ENCODE peak calls at places on chromosome 18, in four cellular contexts. V, T, G and F are unnamed samples.

GRCh38 chr18:23926590-23926989 is 88.0 kb upstream of the TTC39C start:
- DNase-seq in T (no peak), G (no peak), V (no peak), F (no peak)

GRCh38 chr18:43422483-43422882 is 145.2 kb upstream of the SYT4 start:
- DNase-seq in V (peak), G (no peak), T (no peak), F (no peak)

GRCh38 chr18:12086249-12086648 is 7.4 kb upstream of the ANKRD62 start:
- DNase-seq in V (no peak), G (no peak), T (no peak), F (no peak)

GRCh38 chr18:46636040-46636630 is 20.9 kb downstream of the LOXHD1 start:
- DNase-seq in V (no peak), T (no peak), G (no peak), F (no peak)

GRCh38 chr18:9918016-9918680 is 4.3 kb downstream of the VAPA start:
- DNase-seq in G (peak), V (no peak), T (no peak), F (no peak)

GRCh38 chr18:47420130-47420529 is 168.7 kb upstream of the SKOR2 start:
- DNase-seq in T (peak), G (no peak), V (no peak), F (no peak)

GRCh38 chr18:49632588-49632987 is 70.7 kb downstream of the LIPG start:
- DNase-seq in V (no peak), T (no peak), G (no peak), F (no peak)

GRCh38 chr18:54119524-54120019 is 104.9 kb downstream of the MBD2 start:
- DNase-seq in G (peak), V (peak), T (peak), F (peak)

GRCh38 chr18:45059695-45060094 is 379.0 kb downstream of the SETBP1 start:
- DNase-seq in T (no peak), V (no peak), G (peak), F (no peak)

GRCh38 chr18:63216911-63217311 is 102.7 kb downstream of the BCL2 start:
- DNase-seq in G (no peak), T (peak), V (no peak), F (no peak)

GRCh38 chr18:23133860-23134779 is 1.2 kb upstream of the CABLES1 start:
- DNase-seq in V (no peak), G (peak), T (peak), F (no peak)

GRCh38 chr18:63980027-63980426 is 10.1 kb downstream of the SERPINB8 start:
- DNase-seq in G (no peak), V (no peak), T (no peak), F (no peak)

GRCh38 chr18:50629148-50629631 is 69.3 kb downstream of the MAPK4 start:
- DNase-seq in G (no peak), T (no peak), V (no peak), F (no peak)

GRCh38 chr18:68354176-68354575 is 360.7 kb downstream of the TMX3 start:
- DNase-seq in G (no peak), T (no peak), V (no peak), F (no peak)

GRCh38 chr18:44067201-44067600 is 613.5 kb upstream of the SETBP1 start:
- DNase-seq in G (no peak), T (no peak), V (no peak), F (no peak)

GRCh38 chr18:47915930-47916329 is 14.5 kb downstream of the SMAD2 start:
- DNase-seq in V (no peak), G (no peak), T (no peak), F (no peak)

GRCh38 chr18:55694291-55694690 is 106.3 kb upstream of the TCF4 start:
- DNase-seq in T (no peak), V (no peak), G (no peak), F (no peak)

GRCh38 chr18:55152801-55153200 is 193.5 kb upstream of the CCDC68 start:
- DNase-seq in G (no peak), T (no peak), V (no peak), F (no peak)

GRCh38 chr18:9705183-9705864 is 2.8 kb upstream of the RAB31 start:
- DNase-seq in G (no peak), T (no peak), V (peak), F (no peak)

GRCh38 chr18:23283933-23284430 is 148.7 kb downstream of the CABLES1 start:
- DNase-seq in G (peak), V (peak), T (peak), F (no peak)

GRCh38 chr18:79640875-79641274 is 38.7 kb upstream of the CTDP1 start:
- DNase-seq in T (no peak), G (no peak), V (no peak), F (no peak)

GRCh38 chr18:79640064-79640672 is 39.4 kb upstream of the CTDP1 start:
- DNase-seq in V (no peak), G (no peak), T (no peak), F (no peak)

GRCh38 chr18:79637921-79638855 is 41.4 kb upstream of the CTDP1 start:
- DNase-seq in T (no peak), V (no peak), G (no peak), F (no peak)

GRCh38 chr18:79637181-79637920 is 42.3 kb upstream of the CTDP1 start:
- DNase-seq in G (no peak), T (no peak), V (no peak), F (no peak)

DNA sequence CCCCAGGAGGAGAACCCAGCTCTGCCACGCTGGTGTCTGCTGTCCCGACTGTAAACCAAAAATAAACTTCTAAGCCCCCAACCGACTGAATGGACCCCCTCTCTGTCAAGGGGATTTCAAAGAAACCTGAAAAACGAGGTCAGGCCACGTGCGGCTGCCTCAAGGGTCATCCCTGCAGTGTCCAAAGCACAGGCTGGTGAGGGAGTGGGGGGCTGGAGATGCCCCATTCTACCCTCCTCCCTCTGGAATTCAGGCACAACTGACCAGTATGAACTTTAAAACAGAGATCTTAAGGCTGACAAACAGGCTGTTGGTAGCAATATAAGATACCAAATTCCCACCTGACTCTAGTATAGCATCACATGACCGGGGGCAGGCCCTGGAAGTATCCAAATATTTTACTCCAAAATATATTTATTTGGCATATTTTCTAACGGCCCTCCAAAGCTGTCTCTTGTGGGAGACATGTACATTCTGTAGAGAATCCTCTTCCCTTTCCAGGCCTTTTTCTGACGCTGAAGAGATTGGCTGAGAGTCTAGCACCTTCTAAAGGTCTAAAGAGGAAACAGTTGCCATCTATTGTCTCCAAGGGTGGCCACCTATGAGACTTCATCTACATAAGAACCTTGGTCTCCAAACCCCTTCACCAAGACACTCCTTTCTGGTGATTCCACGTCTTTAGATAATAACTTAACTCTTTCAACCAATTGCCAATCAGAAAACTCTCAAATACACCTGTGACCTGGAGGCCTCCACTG is 40.4 kb upstream of the CTDP1 start:
- DNase-seq in G (no peak), V (no peak), T (no peak), F (no peak)
- TF ChIP-seq CTCF in G (no peak), V (no peak), T (no peak), F (no peak)

GRCh38 chr18:74040008-74040407 is 107.6 kb downstream of the FBXO15 start:
- DNase-seq in T (no peak), V (no peak), G (no peak), F (no peak)

DNA sequence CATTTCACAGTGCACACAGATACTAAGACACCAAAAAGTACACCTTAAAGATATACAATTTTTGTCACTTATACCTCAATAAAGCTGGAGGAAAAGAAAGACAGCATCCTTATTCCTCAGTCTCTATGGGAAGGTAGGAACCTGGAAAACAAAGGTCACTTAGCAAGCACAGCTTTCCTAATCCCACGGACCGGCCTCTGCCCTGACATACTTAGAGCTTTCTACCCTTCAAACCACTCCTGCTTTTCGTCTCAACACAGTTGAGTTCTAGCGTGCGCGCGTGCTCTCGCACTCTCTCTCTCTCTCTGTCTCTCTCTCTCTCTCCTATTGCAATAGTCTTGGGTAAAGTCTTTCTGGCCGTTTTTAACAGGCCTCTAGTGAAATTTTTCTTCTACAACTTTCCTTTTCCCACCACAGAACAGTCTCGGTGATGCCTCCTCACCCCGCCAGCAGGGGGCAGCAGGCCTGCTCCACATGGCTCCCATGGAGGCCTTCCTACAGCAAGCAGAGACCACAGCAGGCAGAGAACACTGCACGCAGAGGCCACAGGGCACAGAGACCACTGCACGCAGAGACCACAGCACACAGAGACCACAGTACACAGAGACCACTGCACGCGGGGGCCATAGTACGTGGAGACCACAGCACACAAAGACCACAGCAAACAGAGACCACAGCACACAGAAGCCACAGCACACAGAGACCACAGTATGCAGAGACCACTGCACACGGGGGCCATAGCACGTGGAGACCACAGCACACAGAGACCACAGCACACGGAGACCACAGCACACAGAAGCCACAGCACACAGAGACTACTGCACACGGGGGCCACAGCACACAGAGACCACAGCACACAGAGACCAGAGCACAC is 106.9 kb downstream of the FBXO15 start:
- DNase-seq in V (peak), T (peak), G (peak), F (peak)
- TF ChIP-seq CTCF in V (peak), T (peak), G (peak), F (peak)

DNA sequence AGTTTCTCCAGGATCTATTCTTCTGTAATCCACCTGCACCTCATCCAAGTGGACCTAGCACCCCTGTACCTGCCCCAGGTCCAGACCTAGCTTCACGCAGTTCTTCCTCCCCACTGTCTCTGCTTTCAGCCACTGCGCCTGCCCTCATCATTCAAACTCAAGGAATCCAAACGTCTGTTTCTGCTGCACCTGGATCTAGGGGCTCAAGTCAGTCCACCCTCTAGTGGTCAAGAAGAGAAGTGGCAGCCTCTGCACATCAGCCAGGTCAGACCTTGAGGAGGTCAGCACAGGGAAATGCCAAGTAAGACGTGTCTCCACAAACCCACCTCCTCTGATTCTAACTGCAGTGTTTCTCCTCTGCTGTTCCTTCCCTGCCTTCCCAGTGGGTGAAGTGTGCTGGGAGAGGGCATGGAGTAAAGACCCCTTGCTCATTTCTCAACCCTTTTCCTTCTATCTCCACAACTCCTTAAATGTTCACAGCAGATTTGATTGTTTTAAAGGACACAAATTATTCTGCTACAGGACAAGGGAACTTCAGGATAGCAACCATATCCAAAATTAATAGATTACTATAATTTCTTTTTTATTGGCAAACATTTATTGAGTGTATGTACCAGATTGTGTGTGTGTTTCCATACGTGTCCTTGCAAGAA is 8.7 kb upstream of the RNF152 start:
- DNase-seq in G (peak), T (peak), V (peak), F (peak)
- TF ChIP-seq CTCF in G (peak), T (peak), V (peak), F (peak)

GRCh38 chr18:21928925-21929324 is 188.3 kb downstream of the MIB1 start:
- DNase-seq in V (no peak), G (no peak), T (no peak), F (no peak)
- TF ChIP-seq CTCF in V (no peak), G (no peak), T (no peak), F (no peak)

GRCh38 chr18:37487400-37487831 is 78.2 kb downstream of the CELF4 start:
- DNase-seq in V (peak), G (no peak), T (no peak), F (peak)

GRCh38 chr18:37483984-37484892 is 81.4 kb downstream of the CELF4 start:
- DNase-seq in G (no peak), T (no peak), V (no peak), F (no peak)

GRCh38 chr18:37486848-37487247 is 78.8 kb downstream of the CELF4 start:
- DNase-seq in V (no peak), T (no peak), G (no peak), F (no peak)

GRCh38 chr18:37483221-37483971 is 82.2 kb downstream of the CELF4 start:
- DNase-seq in G (no peak), V (peak), T (peak), F (peak)

DNA sequence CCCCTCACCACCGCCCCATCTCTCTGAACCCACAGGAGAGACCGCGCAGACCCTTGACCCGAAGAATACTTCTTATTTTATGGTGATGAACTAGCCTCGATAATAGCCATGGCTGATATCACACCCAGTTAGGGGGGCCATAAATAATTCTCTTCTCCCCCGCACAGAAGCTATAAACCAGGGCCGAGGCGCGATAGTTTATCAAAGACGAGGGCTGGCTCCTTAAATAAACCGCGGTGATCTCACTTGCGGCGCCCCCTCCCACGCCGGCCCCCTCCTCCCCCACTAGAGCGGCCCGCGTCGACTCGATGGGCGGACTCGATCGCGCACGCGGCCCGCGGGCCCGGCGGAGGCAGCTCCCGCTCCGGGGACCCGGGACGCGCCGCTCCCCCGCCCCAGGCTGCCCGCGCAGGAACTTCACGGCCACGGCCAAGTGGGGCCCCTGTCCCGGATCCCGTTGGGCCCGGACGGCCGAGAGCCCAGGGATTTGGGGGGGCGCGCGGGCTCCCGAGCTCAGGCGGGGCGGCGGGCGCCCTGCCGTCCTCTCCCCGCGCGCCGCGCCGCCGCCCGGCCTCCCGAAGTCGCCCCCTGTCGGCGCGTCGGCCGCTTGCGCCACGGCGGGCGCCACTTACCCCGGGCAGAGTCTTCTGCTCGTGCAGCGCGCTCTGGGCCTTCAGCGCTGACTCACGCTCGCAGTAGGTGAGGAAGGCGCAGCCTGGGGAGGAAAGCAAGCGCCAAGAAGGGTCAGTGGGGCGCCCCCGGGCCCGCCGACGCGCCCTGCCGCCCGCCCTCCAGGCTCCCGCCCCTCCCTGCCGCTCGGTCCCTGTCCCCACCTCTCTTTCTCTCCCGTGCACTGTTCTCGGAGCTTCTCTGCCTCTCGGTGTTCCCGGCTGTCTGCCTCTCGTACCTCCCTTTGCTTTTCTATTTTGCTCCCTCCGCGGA is 80.4 kb downstream of the CELF4 start:
- DNase-seq in G (peak), V (peak), T (peak), F (peak)
- TF ChIP-seq CTCF in G (peak), V (peak), T (peak), F (peak)

GRCh38 chr18:79905993-79906392 is 45.5 kb downstream of the SLC66A2 start:
- DNase-seq in T (no peak), G (no peak), V (no peak), F (no peak)
- TF ChIP-seq CTCF in T (no peak), G (no peak), V (no peak), F (no peak)

GRCh38 chr18:59268722-59269562 is 4.3 kb downstream of the RAX start:
- DNase-seq in T (peak), V (no peak), G (peak), F (peak)
- TF ChIP-seq CTCF in T (peak), V (peak), G (peak), F (peak)

GRCh38 chr18:13375302-13376255 is 157.0 kb downstream of the LDLRAD4 start:
- DNase-seq in G (peak), T (peak), V (peak), F (no peak)
- TF ChIP-seq CTCF in G (no peak), T (no peak), V (no peak), F (no peak)